ENCODE peak calls at places on chromosomes 13 and 19, in six cellular contexts. K, P, Y, U, C and Z are unnamed samples.

GRCh38 chr19:54896036-54896435 is 9.9 kb upstream of the NCR1 start:
- DNase-seq in P (no peak), U (no peak), Y (no peak), C (no peak), K (no peak), Z (no peak)

GRCh38 chr13:41547253-41548000 is 90.1 kb downstream of the RGCC start:
- DNase-seq in Y (no peak), U (no peak), C (peak), P (peak), K (no peak), Z (no peak)

GRCh38 chr13:100549316-100549715 is 39.3 kb downstream of the GGACT start:
- DNase-seq in Y (no peak), U (no peak), C (no peak), K (no peak), P (no peak), Z (no peak)

GRCh38 chr19:13881231-13881691 is 4.3 kb downstream of the NANOS3 start:
- DNase-seq in U (no peak), P (no peak), C (no peak), Y (no peak), K (no peak), Z (no peak)

GRCh38 chr19:34145741-34146202 is 26.5 kb upstream of the LSM14A start:
- DNase-seq in Y (peak), U (peak), C (peak), K (peak), P (no peak), Z (no peak)

GRCh38 chr13:28754698-28755545 is 36.2 kb upstream of the SLC46A3 start:
- DNase-seq in K (no peak), U (peak), C (peak), Y (no peak), P (peak), Z (no peak)

GRCh38 chr19:6613711-6614110 is 22.8 kb upstream of the CD70 start:
- DNase-seq in Y (no peak), C (no peak), P (no peak), K (no peak), U (no peak), Z (no peak)

GRCh38 chr13:69565334-69565733 is 542.3 kb upstream of the ATXN8OS start:
- DNase-seq in C (no peak), U (peak), P (no peak), K (peak), Y (no peak), Z (no peak)

GRCh38 chr19:27971071-27971470 is 1241.9 kb downstream of the UQCRFS1 start:
- DNase-seq in P (no peak), K (no peak), U (peak), C (no peak), Y (no peak), Z (no peak)

DNA sequence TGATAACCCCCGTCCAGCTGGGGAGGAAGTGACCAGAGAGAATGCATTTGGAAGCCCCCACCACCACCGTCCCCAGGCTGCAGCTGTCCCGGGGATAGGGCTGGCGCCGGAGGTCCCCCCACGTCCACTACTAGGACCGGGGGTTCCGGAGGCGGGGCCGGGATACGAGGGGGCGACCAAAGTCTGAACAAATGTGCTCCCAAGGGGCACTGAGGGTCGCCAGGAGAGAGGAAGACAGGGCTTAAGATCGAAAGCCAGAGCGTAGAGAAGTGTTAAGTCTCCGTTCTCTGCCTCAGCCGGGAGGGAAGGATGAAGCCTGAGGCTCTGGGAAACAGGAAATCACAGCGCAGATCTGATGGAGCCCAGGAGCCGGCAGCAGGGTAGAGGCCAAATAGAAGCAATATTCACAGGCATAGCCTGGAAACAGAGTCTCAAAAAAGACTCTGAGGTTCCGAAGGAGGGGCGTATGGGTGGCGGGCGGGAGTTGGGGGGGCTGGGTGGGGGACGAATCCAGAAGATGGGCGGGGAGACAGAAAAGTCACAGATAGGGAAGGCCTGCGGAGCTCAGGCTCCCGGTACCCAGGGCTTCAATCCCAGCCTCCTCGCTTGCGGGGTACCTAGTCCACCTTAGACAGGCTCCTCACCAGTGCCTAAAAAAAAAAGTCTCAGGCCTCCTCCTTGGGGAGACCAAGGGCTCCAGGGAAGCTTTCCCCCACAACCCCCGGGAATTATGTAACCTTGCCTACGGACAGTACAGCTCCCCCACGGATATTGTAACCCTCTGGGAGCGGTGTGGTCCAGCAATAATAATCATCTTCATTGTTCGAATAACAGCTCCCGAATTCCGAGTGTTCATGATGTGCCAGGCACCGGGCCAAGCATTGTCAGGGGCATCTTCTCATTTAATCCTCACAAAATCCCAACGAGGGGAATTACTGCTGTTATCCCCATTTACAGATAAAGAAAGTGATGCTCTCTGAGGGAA is 1.1 kb upstream of the ERF start:
- DNase-seq in P (no peak), U (peak), Y (no peak), K (no peak), C (no peak), Z (peak)
- H3K27ac ChIP-seq in P (peak), U (peak), Y (peak), K (peak), C (peak), Z (peak)

GRCh38 chr13:30308548-30308947 is 1.2 kb upstream of the KATNAL1 start:
- DNase-seq in U (peak), C (no peak), P (no peak), K (no peak), Y (no peak), Z (no peak)
- TF ChIP-seq EP300 in U (no peak), C (no peak), P (no peak), K (no peak), Y (no peak), Z (no peak)

DNA sequence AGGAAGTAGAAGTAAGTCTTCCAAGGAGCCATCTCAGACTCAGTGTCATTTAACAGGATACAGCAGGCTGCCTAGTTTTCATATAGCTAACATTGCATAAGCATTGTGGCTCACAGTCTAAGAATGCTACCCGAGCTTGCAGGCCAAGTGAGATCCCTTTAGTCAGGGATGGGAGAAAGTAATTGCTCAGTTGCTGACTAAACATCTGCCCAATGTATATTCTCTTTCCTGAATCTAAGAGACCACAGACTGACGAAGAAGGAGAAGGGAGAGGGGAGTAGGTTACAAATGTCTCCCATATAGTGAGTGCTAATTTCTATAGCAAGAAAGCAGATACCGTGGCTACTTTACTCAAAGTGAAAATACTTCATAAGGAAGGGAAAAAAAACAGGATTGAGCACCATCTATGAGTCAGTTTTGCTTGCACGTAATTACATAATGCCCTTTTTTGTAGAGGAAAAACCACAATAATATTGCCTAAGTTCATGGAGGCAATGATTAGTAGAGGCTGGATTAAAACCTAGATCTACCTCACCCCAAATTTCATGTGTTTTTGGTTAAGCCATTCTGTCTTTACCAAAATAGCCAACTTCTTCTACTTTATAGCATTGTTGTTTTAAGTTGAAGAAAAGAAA is 454.0 kb downstream of the COG6 start:
- DNase-seq in P (no peak), C (no peak), Y (no peak), U (peak), K (no peak), Z (no peak)
- H3K27ac ChIP-seq in P (no peak), C (no peak), Y (no peak), U (peak), K (no peak), Z (peak)

DNA sequence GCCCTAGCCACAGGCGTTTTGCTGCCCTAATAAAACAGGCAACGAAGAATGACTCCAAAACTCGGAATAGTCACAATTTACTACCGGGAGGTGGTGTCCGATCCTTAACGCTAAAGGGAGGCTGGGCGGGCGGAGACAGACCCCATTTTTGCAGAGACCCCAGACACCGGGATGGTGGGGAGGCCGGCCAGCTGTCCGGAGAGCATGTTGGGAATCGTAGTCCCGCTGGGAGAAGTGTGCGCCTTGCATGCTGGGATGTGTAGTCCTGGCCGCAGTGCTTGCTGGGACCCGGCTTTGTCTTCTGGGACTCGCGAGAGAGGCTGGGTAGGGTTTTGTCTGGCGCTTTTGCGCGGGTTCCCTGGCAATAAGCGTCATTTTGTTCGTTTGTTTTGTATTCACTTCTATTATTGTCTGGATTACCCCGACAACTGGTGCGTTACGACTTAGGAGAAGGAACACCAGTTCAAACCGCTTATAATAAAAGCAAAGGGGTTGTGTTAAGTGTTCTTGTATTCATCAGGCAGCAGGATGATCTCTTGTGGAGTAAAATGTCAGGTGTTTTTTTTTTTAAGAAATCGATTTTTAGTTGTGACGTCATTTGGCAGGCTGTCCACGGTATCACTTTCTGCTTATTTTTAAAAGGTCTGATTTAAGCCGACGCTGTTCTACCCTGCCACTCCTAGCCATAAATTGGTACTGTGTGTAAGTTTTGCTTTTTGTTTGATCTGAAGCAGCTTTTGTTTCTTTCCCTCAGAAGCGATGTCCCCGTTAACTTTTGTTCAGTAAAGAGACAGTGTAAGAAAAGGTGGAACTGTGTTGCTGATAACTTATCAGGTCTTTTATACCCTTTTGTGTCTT is 676 bp upstream of the HSPH1 start:
- DNase-seq in C (peak), K (peak), Y (peak), P (peak), U (peak), Z (peak)
- TF ChIP-seq EP300 in C (no peak), K (no peak), Y (no peak), P (no peak), U (no peak), Z (no peak)

GRCh38 chr13:39201075-39201630 is 162.9 kb downstream of the NHLRC3 start:
- DNase-seq in U (no peak), C (no peak), Y (no peak), K (no peak), P (no peak), Z (no peak)

GRCh38 chr13:39196957-39197644 is 158.8 kb downstream of the NHLRC3 start:
- DNase-seq in Y (no peak), P (no peak), K (no peak), C (no peak), U (no peak), Z (no peak)

GRCh38 chr13:39202746-39203145 is 164.5 kb downstream of the NHLRC3 start:
- DNase-seq in C (no peak), U (no peak), P (no peak), K (no peak), Y (no peak), Z (no peak)

DNA sequence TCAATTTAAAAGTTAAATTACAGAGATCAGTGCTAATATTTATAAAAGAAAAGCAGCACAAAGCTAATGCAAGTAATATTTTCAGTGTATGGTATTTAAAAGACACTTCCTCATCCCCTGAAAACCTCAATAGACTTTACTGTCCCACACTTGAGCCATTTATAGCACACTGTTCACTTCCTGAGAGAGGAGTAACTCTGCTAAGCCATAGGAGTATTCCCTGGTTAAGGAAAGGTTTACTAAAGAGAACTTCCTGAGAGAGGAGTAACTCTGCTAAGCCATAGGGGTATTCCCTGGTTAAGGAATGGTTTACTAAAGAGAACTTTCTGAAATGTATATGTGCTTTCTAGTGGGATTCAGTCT is 159.4 kb downstream of the NHLRC3 start:
- DNase-seq in K (no peak), P (no peak), C (no peak), Y (no peak), U (no peak), Z (no peak)
- H3K27ac ChIP-seq in K (no peak), P (peak), C (no peak), Y (no peak), U (no peak), Z (no peak)

GRCh38 chr19:1076046-1076386 is 9.0 kb downstream of the ARHGAP45 start:
- DNase-seq in U (no peak), P (no peak), C (no peak), Y (no peak), K (no peak), Z (no peak)

GRCh38 chr19:1079566-1080111 is 12.7 kb downstream of the ARHGAP45 start:
- DNase-seq in Y (no peak), P (no peak), C (no peak), U (no peak), K (peak), Z (no peak)

GRCh38 chr19:1074512-1075283 is 7.7 kb downstream of the ARHGAP45 start:
- DNase-seq in K (peak), U (peak), C (peak), Y (peak), P (peak), Z (peak)

GRCh38 chr19:1073956-1074511 is 7.1 kb downstream of the ARHGAP45 start:
- DNase-seq in U (no peak), C (no peak), K (no peak), Y (no peak), P (no peak), Z (no peak)

GRCh38 chr19:1076951-1077350 is 10.0 kb downstream of the ARHGAP45 start:
- DNase-seq in P (no peak), U (no peak), Y (peak), C (no peak), K (peak), Z (no peak)
- TF ChIP-seq EP300 in P (no peak), U (no peak), Y (no peak), C (no peak), K (no peak), Z (no peak)

GRCh38 chr19:29670255-29670654 is 5.0 kb downstream of the PLEKHF1 start:
- DNase-seq in K (no peak), U (no peak), P (no peak), C (no peak), Y (no peak), Z (no peak)
- H3K27ac ChIP-seq in K (no peak), U (no peak), P (peak), C (no peak), Y (no peak), Z (no peak)

DNA sequence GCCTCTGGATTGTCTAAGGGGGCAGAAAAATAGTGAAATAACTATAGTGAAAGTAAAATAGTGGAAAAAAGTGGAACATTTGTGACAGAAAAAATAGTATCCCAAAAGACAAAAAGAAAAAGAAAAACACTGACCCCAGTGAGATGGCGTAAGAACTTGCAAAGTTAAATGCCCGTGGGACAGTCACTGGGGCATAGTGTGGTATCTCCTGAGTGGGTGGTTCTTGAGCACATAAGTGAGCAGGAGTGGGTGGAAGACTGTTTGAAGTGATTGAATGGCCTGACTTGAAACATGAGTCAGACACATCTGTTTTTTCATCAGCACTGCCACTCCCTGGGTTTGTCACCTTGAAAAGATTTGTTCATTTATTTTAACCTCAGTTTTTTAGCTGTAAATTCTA is 2.5 kb downstream of the ZNF430 start:
- DNase-seq in K (no peak), U (no peak), C (no peak), P (no peak), Y (no peak), Z (no peak)
- TF ChIP-seq EP300 in K (no peak), U (no peak), C (no peak), P (no peak), Y (no peak), Z (no peak)